ENCODE peak calls at places on chromosomes 16 and 17, in five cellular contexts. E is H1, H is H9, O is neuronal stem cell, C is IMR-90. Q is an unnamed sample.

GRCh38 chr17:7468814-7469438 is 10.5 kb downstream of the ZBTB4 start:
- DNase-seq in O (no peak), E (no peak), C (no peak), H (no peak), Q (no peak)

GRCh38 chr17:45282683-45283644 is 21.1 kb upstream of the SPATA32 start:
- DNase-seq in E (no peak), C (peak), H (no peak), O (no peak), Q (peak)

GRCh38 chr16:23679274-23679985 is 741 bp downstream of the PLK1 start:
- DNase-seq in O (peak), H (peak), E (no peak), C (peak), Q (peak)

GRCh38 chr17:58002154-58002553 is 4.9 kb downstream of the SRSF1 start:
- DNase-seq in H (no peak), C (no peak), O (no peak), E (no peak), Q (no peak)

GRCh38 chr17:64920026-64920418 is 744 bp upstream of the LRRC37A3 start:
- DNase-seq in E (no peak), O (no peak), C (no peak), H (no peak), Q (peak)

GRCh38 chr17:64024215-64024654 is 3.8 kb upstream of the ICAM2 start:
- DNase-seq in O (no peak), C (no peak), H (no peak), E (no peak), Q (no peak)

GRCh38 chr16:68707341-68708152 is 29.5 kb upstream of the CDH1 start:
- DNase-seq in H (peak), E (peak), C (no peak), O (peak), Q (peak)

GRCh38 chr16:56849690-56850680 is 15.0 kb upstream of the SLC12A3 start:
- DNase-seq in C (peak), O (no peak), E (no peak), H (no peak), Q (no peak)

GRCh38 chr17:59093702-59094231 is 12.9 kb downstream of the TRIM37 start:
- DNase-seq in O (no peak), C (peak), H (no peak), E (no peak), Q (peak)

GRCh38 chr16:77431131-77431670 is 3.6 kb downstream of the ADAMTS18 start:
- DNase-seq in E (no peak), C (no peak), H (no peak), O (no peak), Q (no peak)

GRCh38 chr17:17382901-17383300 is 79.7 kb downstream of the NT5M start:
- DNase-seq in H (no peak), O (no peak), C (no peak), E (no peak), Q (no peak)

GRCh38 chr16:22299036-22299435 is 1.8 kb downstream of the POLR3E start:
- DNase-seq in C (no peak), H (no peak), O (no peak), E (no peak), Q (peak)

GRCh38 chr16:51524555-51525373 is 373.7 kb upstream of the SALL1 start:
- DNase-seq in E (no peak), H (no peak), O (no peak), C (peak), Q (peak)

GRCh38 chr16:22092143-22092933 is at the start of gene VWA3A:
- DNase-seq in C (peak), H (peak), E (no peak), O (peak), Q (peak)

DNA sequence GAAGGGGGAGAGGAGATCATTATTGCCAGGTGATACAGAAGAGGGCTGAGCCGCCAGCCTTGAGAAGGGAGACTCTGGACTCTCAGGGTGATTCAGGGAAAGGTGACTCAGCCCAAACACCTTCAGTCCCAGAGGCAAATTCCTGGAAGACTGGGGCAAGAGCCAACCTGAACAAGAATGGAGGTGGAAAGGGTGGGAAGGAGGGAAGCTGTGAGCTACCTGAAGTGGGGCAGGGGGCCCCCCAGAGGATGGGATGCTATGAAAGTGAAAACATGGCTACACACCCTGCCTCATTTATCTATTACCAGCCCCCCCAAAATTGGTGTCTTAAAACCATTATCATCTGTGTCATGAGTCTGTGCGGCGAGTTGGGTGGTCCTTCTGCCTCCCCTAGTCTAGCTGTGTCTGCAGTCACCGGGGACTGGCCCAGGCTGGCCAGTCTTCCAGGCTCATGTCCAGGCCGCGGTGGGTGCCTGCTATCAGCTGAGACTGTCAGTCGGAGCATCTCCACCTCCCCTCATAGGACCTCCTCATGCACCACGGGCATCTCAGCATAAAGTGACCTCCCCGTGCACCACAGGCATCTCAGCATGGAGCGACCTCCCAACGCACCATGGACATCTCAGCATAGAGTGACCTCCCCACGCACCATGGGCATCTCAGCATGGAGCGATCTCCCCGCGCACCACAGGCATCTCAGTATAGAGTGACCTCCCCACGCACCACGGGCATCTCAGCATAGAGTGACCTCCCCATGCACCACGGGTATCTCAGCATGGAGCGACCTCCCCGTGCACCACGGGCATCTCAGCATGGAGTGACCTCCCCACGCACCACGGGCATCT is 3.2 kb upstream of the SLC47A2 start:
- DNase-seq in E (no peak), O (no peak), C (no peak), H (peak), Q (no peak)
- H4K91ac ChIP-seq in E (no peak), O (no peak), C (no peak), H (no peak), Q (no peak)

GRCh38 chr17:68599873-68600122 is 1.4 kb downstream of the FAM20A start:
- DNase-seq in H (no peak), C (no peak), E (no peak), O (no peak), Q (no peak)

GRCh38 chr17:68598074-68598473 is 3.1 kb downstream of the FAM20A start:
- DNase-seq in C (no peak), E (no peak), H (no peak), O (no peak), Q (no peak)

GRCh38 chr17:68600123-68600880 is 865 bp downstream of the FAM20A start:
- DNase-seq in C (no peak), H (peak), E (no peak), O (peak), Q (peak)

GRCh38 chr17:68598545-68598961 is 2.6 kb downstream of the FAM20A start:
- DNase-seq in H (no peak), C (no peak), O (no peak), E (no peak), Q (no peak)

DNA sequence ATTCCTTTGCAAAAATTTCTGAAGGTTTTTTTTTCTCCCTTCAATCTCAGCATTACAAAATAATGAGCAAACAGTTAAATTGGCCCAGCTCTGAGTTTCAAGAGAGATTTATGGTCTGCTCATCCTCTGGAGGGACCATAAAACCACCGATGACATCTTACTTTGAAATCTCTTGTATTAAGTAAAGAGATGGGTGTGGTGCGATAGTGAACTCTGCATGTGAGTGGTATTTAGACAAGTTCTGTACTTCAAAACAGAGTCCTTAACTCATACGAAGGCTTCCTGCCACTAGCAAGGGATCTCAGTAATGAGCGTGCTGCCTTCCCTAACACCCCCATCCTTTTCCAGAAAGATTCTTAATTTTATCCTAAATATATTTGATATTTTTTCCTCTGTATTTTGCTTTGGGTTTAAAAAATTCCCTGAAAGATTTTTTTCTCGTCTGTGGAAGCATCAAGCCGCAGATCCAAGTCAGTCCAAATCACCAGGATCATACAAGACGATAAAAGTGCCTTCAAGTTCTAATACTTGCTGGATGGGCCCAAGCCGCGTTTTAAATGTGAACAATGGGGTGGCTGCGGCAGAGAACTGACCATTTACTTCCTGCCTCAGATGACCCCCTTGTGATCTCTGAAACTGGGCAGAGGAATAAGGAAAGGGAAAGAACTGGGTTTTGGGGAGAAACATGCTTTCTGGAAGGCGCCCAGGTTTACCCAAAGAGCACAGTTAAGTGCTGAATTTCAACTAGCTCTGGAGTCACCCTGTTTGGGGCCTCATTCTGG is 1.9 kb downstream of the FAM20A start:
- DNase-seq in H (no peak), C (no peak), O (no peak), E (no peak), Q (peak)
- H4K91ac ChIP-seq in H (no peak), C (no peak), O (no peak), E (peak), Q (no peak)

GRCh38 chr16:66431760-66432159 is 4.7 kb downstream of the BEAN1 start:
- DNase-seq in C (no peak), E (no peak), O (no peak), H (no peak), Q (no peak)

GRCh38 chr16:66429290-66429962 is 2.3 kb downstream of the BEAN1 start:
- DNase-seq in E (no peak), H (no peak), O (no peak), C (no peak), Q (no peak)

GRCh38 chr16:66427871-66428681 is 981 bp downstream of the BEAN1 start:
- DNase-seq in E (no peak), C (no peak), O (no peak), H (no peak), Q (peak)

GRCh38 chr16:66428682-66429251 is 1.7 kb downstream of the BEAN1 start:
- DNase-seq in H (no peak), C (no peak), E (no peak), O (no peak), Q (no peak)

GRCh38 chr16:66430214-66430613 is 3.1 kb downstream of the BEAN1 start:
- DNase-seq in C (no peak), H (no peak), E (no peak), O (no peak), Q (no peak)
- H4K91ac ChIP-seq in C (no peak), H (no peak), E (no peak), O (no peak), Q (no peak)

GRCh38 chr16:648071-648785 is 937 bp upstream of the WDR90 start:
- DNase-seq in E (no peak), C (no peak), H (peak), O (no peak), Q (no peak)

GRCh38 chr16:646679-647172 is 2.4 kb upstream of the WDR90 start:
- DNase-seq in C (no peak), O (no peak), E (no peak), H (no peak), Q (no peak)

GRCh38 chr16:647173-647902 is 1.8 kb upstream of the WDR90 start:
- DNase-seq in H (no peak), O (no peak), C (no peak), E (no peak), Q (no peak)

GRCh38 chr16:649646-650045 is 481 bp downstream of the WDR90 start:
- DNase-seq in H (no peak), E (no peak), O (no peak), C (no peak), Q (peak)

DNA sequence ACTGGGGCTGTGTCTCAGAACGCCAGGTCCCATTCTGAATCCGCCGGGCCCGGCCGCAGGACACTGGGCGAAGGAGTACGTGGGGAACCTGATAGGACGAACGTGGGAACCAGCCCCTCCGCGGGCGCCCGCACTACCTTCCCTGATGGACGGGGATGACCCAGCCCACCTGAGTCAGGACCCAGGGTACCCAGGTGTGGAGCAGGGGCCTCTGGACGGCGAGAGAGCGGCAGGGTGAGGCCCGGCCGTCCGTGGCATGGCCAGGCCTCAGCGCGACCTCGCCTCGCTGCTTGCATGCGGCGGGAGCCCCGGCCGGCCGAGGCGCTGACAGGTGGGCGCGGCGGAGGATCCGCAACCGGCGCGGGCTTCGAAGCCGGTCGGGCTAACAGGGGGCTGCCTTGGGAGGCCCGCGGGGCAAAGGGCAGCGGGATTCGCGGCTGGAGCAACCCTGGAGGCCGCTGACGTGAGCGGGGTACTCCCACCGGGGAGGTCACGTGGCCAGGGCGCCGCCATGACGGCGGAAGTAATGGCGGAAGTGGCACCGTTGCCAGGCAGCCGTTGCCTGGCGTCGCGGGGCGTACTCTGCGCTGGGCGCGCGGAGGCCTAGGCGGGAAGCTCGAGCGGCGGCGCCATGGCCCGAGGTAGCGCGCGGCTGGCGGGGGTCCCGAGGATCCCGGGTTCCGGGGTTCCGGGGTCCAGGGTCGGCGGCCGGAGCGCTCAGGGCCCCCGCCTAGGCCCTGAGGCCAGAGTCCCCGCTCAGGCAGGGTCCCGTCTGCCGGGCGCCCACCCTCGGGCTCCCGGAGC is at the start of gene WDR90:
- DNase-seq in E (no peak), O (peak), H (peak), C (peak), Q (peak)
- H4K91ac ChIP-seq in E (peak), O (no peak), H (no peak), C (peak), Q (peak)

DNA sequence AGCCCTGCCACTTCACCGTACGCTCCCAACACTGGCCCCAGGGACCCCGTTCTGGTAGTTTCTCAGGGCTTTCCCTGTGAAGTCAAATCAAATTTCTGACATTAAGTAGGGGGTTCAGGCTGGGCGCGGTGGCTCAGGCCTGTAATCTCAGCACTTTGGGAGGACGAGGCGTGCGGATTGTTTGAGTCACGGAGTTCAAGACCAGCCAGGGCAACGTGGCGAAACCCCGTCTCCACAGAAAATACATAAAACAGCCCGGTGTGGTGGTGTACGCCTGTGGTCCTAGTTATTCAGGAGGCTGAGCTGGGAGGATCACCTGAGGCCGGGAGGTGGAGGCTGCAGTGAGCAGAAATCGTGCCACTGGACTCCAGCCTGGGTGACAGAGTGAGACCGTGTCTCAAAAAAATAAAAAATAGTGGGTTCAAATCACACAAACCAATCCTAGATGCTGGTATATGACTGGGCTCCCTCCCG is 632 bp downstream of the CYBC1 start:
- DNase-seq in C (no peak), E (no peak), H (no peak), O (no peak), Q (no peak)
- H4K91ac ChIP-seq in C (peak), E (no peak), H (no peak), O (no peak), Q (no peak)

DNA sequence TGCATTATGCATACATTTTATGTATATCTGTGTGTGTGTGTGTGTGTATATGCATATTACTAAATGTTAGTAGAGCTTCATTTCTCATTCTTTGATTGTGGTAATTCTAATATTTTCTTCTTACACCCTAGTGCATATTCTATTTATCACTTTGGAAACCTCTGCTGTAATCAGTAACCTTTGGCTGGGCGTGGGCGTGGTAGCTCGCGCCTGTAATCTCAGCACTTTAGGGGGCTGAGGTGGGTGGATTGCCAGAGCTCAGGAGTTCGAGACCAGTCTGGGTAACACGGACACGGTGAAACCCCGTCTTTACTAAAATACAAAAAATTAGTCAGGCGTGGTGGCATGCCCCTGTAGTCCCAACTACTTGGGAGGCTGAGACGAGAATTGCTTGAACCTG is 26.9 kb downstream of the CPSF4L start:
- DNase-seq in O (no peak), H (no peak), C (no peak), E (no peak), Q (no peak)
- H4K91ac ChIP-seq in O (no peak), H (no peak), C (no peak), E (no peak), Q (no peak)

Q was measured in mesenchymal stem cell.